ENCODE peak calls at places on chromosomes 12 and 14, in seven cellular contexts. P is PC-9, H is epithelial cell of esophagus, S is bronchial epithelial cell, T is hepatocyte, R is upper lobe of right lung, Z is transverse colon. B is an unnamed sample.

GRCh38 chr12:90449611-90450010 is 505.4 kb downstream of the CCER1 start:
- DNase-seq in P (no peak), H (no peak), S (no peak), T (no peak), R (no peak), Z (no peak), B (no peak)

GRCh38 chr14:35400707-35401421 is 3.7 kb downstream of the NFKBIA start:
- DNase-seq in P (no peak), H (peak), S (peak), T (peak), R (peak), Z (peak), B (no peak)

GRCh38 chr12:18723752-18724151 is 14.1 kb downstream of the PLCZ1 start:
- DNase-seq in P (peak), H (peak), S (peak), T (peak), R (no peak), Z (no peak), B (no peak)

GRCh38 chr12:99600388-99600787 is 47.2 kb upstream of the GARIN6 start:
- DNase-seq in P (no peak), H (no peak), S (no peak), T (no peak), R (no peak), Z (no peak), B (no peak)

GRCh38 chr12:124493809-124494750 is 73.3 kb downstream of the NCOR2 start:
- DNase-seq in P (no peak), H (no peak), S (no peak), T (no peak), R (no peak), Z (peak), B (no peak)

GRCh38 chr14:106024983-106025604 is 498.7 kb downstream of the TMEM121 start:
- DNase-seq in P (no peak), H (no peak), S (no peak), T (no peak), R (no peak), Z (no peak), B (no peak)

GRCh38 chr12:114770323-114770722 is 86.3 kb upstream of the TBX3 start:
- DNase-seq in P (no peak), H (no peak), S (no peak), T (no peak), R (no peak), Z (no peak), B (no peak)

GRCh38 chr14:105449276-105450122 is 25.1 kb upstream of the CRIP2 start:
- DNase-seq in P (no peak), H (no peak), S (no peak), T (no peak), R (no peak), Z (no peak), B (no peak)

GRCh38 chr14:28635387-28635786 is 131.2 kb upstream of the FOXG1 start:
- DNase-seq in P (no peak), H (peak), S (peak), T (peak), R (no peak), Z (no peak), B (no peak)

GRCh38 chr12:3130053-3130805 is 53.0 kb downstream of the TSPAN9 start:
- DNase-seq in P (no peak), H (peak), S (peak), T (no peak), R (no peak), Z (no peak), B (no peak)

GRCh38 chr12:19792028-19792427 is 352.7 kb downstream of the AEBP2 start:
- DNase-seq in P (no peak), H (no peak), S (no peak), T (no peak), R (no peak), Z (no peak), B (no peak)

GRCh38 chr12:93622485-93622884 is 50.0 kb downstream of the SOCS2 start:
- DNase-seq in P (no peak), H (no peak), S (no peak), T (no peak), R (no peak), Z (no peak), B (no peak)

GRCh38 chr14:101882141-101882935 is 82.0 kb upstream of the DYNC1H1 start:
- DNase-seq in P (no peak), H (no peak), S (no peak), T (no peak), R (no peak), Z (no peak), B (no peak)

GRCh38 chr14:25001096-25001982 is 48.6 kb downstream of the STXBP6 start:
- DNase-seq in P (no peak), H (no peak), S (no peak), T (no peak), R (no peak), Z (no peak), B (no peak)

GRCh38 chr14:61584258-61584657 is 111.1 kb upstream of the HIF1A start:
- DNase-seq in P (no peak), H (peak), S (peak), T (no peak), R (no peak), Z (no peak), B (no peak)

GRCh38 chr12:97716356-97716755 is 253.8 kb downstream of the RMST start:
- DNase-seq in P (no peak), H (peak), S (peak), T (peak), R (no peak), Z (no peak), B (no peak)

GRCh38 chr14:49920935-49921334 is 28.1 kb downstream of the ARF6 start:
- DNase-seq in P (no peak), H (no peak), S (no peak), T (no peak), R (no peak), Z (no peak), B (no peak)

GRCh38 chr12:95648990-95649791 is 97.9 kb upstream of the USP44 start:
- DNase-seq in P (peak), H (peak), S (peak), T (peak), R (no peak), Z (no peak), B (no peak)

GRCh38 chr12:132441871-132442863 is 47.8 kb upstream of the FBRSL1 start:
- DNase-seq in P (no peak), H (no peak), S (no peak), T (no peak), R (no peak), Z (no peak), B (no peak)

GRCh38 chr12:79251356-79251755 is 386.8 kb downstream of the SYT1 start:
- DNase-seq in P (no peak), H (peak), S (peak), T (no peak), R (no peak), Z (no peak), B (no peak)

GRCh38 chr14:65594153-65594881 is 181.8 kb downstream of the FUT8 start:
- DNase-seq in P (no peak), H (peak), S (peak), T (peak), R (no peak), Z (peak), B (peak)

GRCh38 chr12:12890492-12890814 is 909 bp upstream of the GPRC5A start:
- DNase-seq in P (no peak), H (no peak), S (no peak), T (no peak), R (peak), Z (no peak), B (no peak)

GRCh38 chr12:109590566-109590965 is 17.0 kb downstream of the MVK start:
- DNase-seq in P (no peak), H (no peak), S (no peak), T (no peak), R (no peak), Z (no peak), B (no peak)

DNA sequence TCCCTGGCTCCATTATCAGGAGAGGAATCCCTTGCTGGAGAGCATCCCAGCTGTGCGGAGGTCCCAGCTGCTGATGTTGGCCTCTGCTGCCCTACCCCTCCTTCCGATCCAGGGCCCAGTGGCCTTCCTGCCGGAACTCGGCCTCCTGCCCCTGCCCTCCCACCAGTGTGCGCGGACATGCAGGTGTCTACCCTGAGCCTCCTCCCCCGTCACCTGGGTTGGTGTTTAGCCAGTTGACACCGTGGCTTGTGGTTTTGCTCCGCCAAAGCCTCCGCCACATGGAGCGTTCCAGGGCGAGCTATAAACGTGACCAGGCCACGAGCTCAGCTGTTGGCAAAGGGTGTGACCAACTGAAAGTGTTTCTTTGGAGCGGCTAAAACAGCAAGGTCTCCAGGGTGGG is 1104.3 kb downstream of the BCL11B start:
- DNase-seq in P (no peak), H (no peak), S (no peak), T (no peak), R (no peak), Z (no peak), B (no peak)
- H3K4me3 ChIP-seq in P (no peak), H (no peak), S (no peak), T (no peak), R (no peak), Z (no peak), B (no peak)

DNA sequence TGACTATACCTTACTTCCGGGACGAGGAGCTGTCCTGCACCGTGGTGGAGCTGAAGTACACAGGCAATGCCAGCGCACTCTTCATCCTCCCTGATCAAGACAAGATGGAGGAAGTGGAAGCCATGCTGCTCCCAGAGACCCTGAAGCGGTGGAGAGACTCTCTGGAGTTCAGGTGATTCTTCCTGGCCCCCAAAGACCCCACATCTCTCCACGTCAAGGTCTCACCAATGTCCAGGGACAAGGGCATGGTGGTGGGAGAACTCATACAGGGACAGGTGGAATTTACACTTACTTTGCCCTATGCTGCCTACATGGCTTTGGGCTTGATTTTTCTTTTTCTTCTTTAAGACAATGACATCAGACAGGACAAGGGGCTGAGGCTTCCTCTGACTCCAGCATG is 7.1 kb downstream of the SERPINA3 start:
- DNase-seq in P (no peak), H (no peak), S (no peak), T (no peak), R (no peak), Z (no peak), B (no peak)
- TF ChIP-seq CTCF in P (no peak), H (no peak), S (no peak), T (no peak), R (no peak), Z (no peak), B (no peak)

DNA sequence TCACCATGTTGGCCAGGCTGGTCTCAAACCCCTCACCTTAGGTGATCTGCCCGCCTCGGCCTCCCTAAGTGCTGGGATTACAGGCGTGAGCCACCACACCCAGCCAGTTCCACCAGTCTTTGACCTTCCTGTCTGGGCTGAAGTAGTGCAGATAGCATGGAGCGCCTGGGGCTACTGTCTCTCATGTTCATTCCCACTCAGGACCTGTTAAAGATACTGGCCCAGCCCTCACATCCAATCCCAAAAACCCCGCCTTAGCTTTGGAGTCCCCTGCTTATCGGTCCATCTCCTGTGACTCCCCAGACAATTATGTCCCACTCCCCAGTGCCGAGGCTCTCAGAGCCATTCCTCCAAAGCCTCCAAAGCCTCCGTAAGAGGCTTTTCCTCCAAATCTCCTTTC is 12.0 kb upstream of the CELA1 start:
- DNase-seq in P (no peak), H (no peak), S (no peak), T (no peak), R (no peak), Z (no peak), B (no peak)
- H3K4me3 ChIP-seq in P (no peak), H (no peak), S (no peak), T (no peak), R (no peak), Z (no peak), B (no peak)

GRCh38 chr14:22131749-22132476 is 457.1 kb downstream of the DAD1 start:
- DNase-seq in P (no peak), H (peak), S (no peak), T (no peak), R (no peak), Z (peak), B (no peak)
- TF ChIP-seq CTCF in P (peak), H (peak), S (peak), T (peak), R (peak), Z (peak), B (no peak)

DNA sequence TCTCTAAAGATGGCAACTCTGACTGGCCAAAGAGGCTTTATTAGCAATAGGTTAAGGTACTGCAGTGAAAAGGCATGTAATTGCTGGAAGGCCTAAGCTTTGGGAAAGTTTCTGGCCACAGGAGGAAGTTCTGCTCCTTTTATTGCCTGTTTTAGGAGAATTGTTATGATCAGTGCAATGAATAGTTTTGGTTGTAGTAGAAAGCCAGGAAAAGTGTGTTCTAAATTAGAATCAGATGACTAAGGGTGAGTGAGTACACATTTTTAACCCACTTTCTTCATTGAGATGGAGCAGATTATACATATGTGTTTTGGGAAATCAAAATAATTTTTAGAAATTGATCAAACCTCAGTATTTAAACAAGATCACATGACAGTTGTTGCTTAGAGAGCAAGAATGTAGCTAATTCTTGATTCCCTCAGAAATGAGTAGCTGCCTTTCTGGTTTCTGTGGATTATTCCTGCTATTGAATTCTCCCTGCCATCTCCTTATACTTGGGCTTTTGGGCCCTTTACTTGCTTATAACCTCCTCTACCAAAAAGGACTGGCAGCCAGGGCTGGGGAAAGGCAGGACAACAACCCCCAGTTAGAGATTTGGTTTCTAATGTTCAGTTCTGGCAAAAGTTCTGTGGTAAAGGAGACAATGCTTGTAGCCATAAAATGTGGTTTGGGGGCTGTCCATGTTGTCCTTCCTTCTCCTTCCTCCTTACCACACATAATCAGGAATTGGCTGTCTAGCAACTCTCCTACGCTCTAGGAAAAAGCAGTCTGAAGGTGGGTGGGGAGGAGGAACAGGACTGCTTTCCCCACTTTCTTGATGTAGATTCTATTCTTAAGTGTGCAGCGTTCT is 217.1 kb downstream of the SLC38A4 start:
- DNase-seq in P (no peak), H (no peak), S (no peak), T (no peak), R (no peak), Z (no peak), B (no peak)
- H3K4me3 ChIP-seq in P (no peak), H (no peak), S (no peak), T (no peak), R (no peak), Z (no peak), B (no peak)

GRCh38 chr12:32293808-32294419 is 105.4 kb upstream of the FGD4 start:
- DNase-seq in P (no peak), H (no peak), S (no peak), T (no peak), R (no peak), Z (no peak), B (no peak)
- TF ChIP-seq CTCF in P (peak), H (no peak), S (no peak), T (no peak), R (no peak), Z (no peak), B (no peak)

GRCh38 chr12:113130457-113131135 is 5.0 kb downstream of the RASAL1 start:
- DNase-seq in P (peak), H (peak), S (no peak), T (no peak), R (no peak), Z (no peak), B (peak)
- H3K4me3 ChIP-seq in P (no peak), H (no peak), S (no peak), T (no peak), R (no peak), Z (no peak), B (no peak)

GRCh38 chr12:130970165-130970907 is 16.6 kb downstream of the ADGRD1 start:
- DNase-seq in P (no peak), H (no peak), S (no peak), T (no peak), R (peak), Z (no peak), B (no peak)
- TF ChIP-seq CTCF in P (no peak), H (no peak), S (no peak), T (no peak), R (no peak), Z (no peak), B (no peak)

B was measured in dorsolateral prefrontal cortex.